ENCODE peak calls at places on chromosomes 2 and 18, in six cellular contexts. V, F, Y, S, M and C are unnamed samples.

GRCh38 chr2:66984864-66985263 is 412.3 kb upstream of the ETAA1 start:
- DNase-seq in V (no peak), F (no peak), Y (no peak), S (no peak), M (no peak), C (no peak)

GRCh38 chr2:3659447-3660432 is 1.7 kb downstream of the ALLC start:
- DNase-seq in V (no peak), F (no peak), Y (peak; percentile 47), S (no peak), M (no peak), C (peak; percentile 94)

GRCh38 chr2:239566995-239567580 is 166.3 kb upstream of the HDAC4 start:
- DNase-seq in V (no peak), F (no peak), Y (no peak), S (no peak), M (no peak), C (no peak)

GRCh38 chr2:99240431-99240830 is 15.0 kb downstream of the LYG2 start:
- DNase-seq in V (no peak), F (no peak), Y (no peak), S (no peak), M (no peak), C (peak; percentile 15)

GRCh38 chr2:219664041-219664440 is 36.6 kb downstream of the SLC4A3 start:
- DNase-seq in V (no peak), F (no peak), Y (no peak), S (no peak), M (no peak), C (no peak)

GRCh38 chr2:15705310-15705709 is 113.6 kb downstream of the DDX1 start:
- DNase-seq in V (no peak), F (no peak), Y (no peak), S (no peak), M (no peak), C (no peak)

GRCh38 chr2:220969348-220969747 is 602.8 kb downstream of the EPHA4 start:
- DNase-seq in V (no peak), F (no peak), Y (no peak), S (no peak), M (no peak), C (no peak)

GRCh38 chr2:109130726-109130995 is 1.7 kb downstream of the SH3RF3 start:
- DNase-seq in V (no peak), F (no peak), Y (no peak), S (no peak), M (no peak), C (no peak)

GRCh38 chr2:237573721-237574415 is 7.5 kb downstream of the PRLH start:
- DNase-seq in V (no peak), F (no peak), Y (no peak), S (no peak), M (no peak), C (no peak)

GRCh38 chr2:33366473-33366872 is 110.0 kb upstream of the RASGRP3 start:
- DNase-seq in V (peak; percentile 11), F (no peak), Y (no peak), S (peak; percentile 97), M (no peak), C (no peak)

GRCh38 chr2:120367649-120368048 is 21.7 kb downstream of the INHBB start:
- DNase-seq in V (no peak), F (no peak), Y (no peak), S (peak; percentile 26), M (no peak), C (no peak)

GRCh38 chr2:201357216-201357615 is at the start of gene FLACC1:
- DNase-seq in V (peak; percentile 33), F (peak; percentile 57), Y (peak; percentile 56), S (peak; percentile 24), M (no peak), C (peak; percentile 36)

GRCh38 chr18:65754121-65754520 is 3.3 kb downstream of the CDH7 start:
- DNase-seq in V (no peak), F (no peak), Y (no peak), S (no peak), M (no peak), C (peak; percentile 57)

GRCh38 chr2:48107326-48107925 is 201.1 kb upstream of the FBXO11 start:
- DNase-seq in V (no peak), F (peak; percentile 69), Y (peak; percentile 39), S (peak; percentile 76), M (no peak), C (peak; percentile 80)

GRCh38 chr2:141029424-141030078 is 1101.3 kb downstream of the LRP1B start:
- DNase-seq in V (no peak), F (no peak), Y (no peak), S (no peak), M (no peak), C (no peak)

GRCh38 chr18:49878015-49878414 is 64.7 kb upstream of the ACAA2 start:
- DNase-seq in V (no peak), F (no peak), Y (no peak), S (no peak), M (no peak), C (no peak)

GRCh38 chr18:69102959-69103358 is 297.7 kb upstream of the DOK6 start:
- DNase-seq in V (no peak), F (no peak), Y (no peak), S (no peak), M (no peak), C (no peak)

GRCh38 chr2:44333994-44334393 is 27.3 kb downstream of the PREPL start:
- DNase-seq in V (no peak), F (no peak), Y (no peak), S (no peak), M (no peak), C (no peak)

GRCh38 chr2:210493528-210493927 is 17.0 kb upstream of the LANCL1 start:
- DNase-seq in V (no peak), F (no peak), Y (no peak), S (no peak), M (no peak), C (no peak)

GRCh38 chr2:43293744-43294695 is 67.6 kb upstream of the ZFP36L2 start:
- DNase-seq in V (peak; percentile 80), F (peak; percentile 95), Y (peak; percentile 99), S (peak; percentile 83), M (peak; percentile 90), C (peak; percentile 99)

GRCh38 chr2:196331143-196331542 is 159.8 kb upstream of the STK17B start:
- DNase-seq in V (peak; percentile 60), F (peak; percentile 40), Y (no peak), S (peak; percentile 84), M (no peak), C (peak; percentile 16)

GRCh38 chr2:143745060-143745459 is 615.8 kb downstream of the ARHGAP15 start:
- DNase-seq in V (no peak), F (no peak), Y (no peak), S (no peak), M (no peak), C (no peak)

GRCh38 chr2:241225545-241225944 is 37.1 kb downstream of the ANO7 start:
- DNase-seq in V (no peak), F (no peak), Y (no peak), S (no peak), M (no peak), C (no peak)

GRCh38 chr2:240965905-240966456 is 32.4 kb upstream of the SNED1 start:
- DNase-seq in V (no peak), F (no peak), Y (no peak), S (no peak), M (no peak), C (peak; percentile 48)

DNA sequence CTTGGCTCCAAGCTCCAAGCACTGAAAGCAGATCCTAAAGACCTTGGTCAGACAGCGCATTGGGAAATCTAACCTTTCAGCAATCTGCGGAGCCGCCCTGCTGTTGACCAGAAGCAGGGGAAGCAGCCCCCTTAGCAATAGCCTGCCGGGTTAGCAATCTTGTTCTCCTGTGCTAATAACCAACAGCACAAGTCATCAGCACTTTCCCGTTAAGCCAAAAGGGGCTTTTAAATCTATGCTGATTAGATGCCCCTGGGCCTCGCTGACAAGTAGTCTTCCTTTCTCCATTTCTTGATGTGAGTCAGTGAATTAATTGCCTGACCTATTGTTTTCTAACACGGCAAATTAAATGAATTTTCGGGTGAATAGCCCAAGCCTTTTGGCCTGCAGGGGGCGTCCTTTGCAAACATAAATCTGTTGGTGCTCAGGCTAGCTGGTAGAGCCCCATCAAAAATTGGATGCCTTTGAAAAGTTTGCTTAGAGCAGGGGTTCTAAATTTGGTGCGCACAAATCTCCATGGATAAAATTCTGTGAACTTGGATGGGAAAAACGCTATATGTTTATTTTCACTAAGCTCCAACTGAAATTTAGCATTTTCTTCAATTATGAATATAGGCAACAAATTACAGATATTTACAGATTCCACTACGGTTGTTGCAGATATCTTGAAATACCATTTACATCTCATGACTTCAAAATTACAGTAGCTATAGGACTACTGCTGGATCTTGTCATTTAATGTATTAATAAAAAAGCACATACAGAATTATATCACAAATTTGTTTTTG is 24.7 kb downstream of the MAIP1 start:
- DNase-seq in V (peak; percentile 46), F (peak; percentile 66), Y (peak; percentile 67), S (peak; percentile 91), M (no peak), C (peak; percentile 78)
- TF ChIP-seq MYC in V (no peak), F (no peak), Y (no peak), S (no peak), M (no peak), C (no peak)

DNA sequence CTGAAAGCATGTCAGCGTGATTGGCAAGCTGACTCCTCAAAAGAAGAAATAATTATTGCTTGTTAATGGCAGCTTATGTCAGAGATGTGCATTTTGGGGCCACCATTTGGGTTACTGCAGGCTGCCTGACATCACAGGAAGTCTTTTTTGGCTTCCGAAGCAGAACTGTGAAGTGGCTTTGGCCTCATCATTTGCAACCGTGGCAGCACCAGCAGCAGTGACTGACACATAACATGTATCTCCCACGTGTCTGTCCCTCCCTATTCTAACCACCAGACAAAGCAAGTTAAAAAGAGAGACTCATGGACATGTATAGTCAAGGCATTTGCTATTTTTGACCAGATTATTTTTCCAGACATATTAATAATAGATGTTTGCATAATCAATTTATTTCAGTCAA is 488.7 kb upstream of the ACVR2A start:
- DNase-seq in V (no peak), F (no peak), Y (no peak), S (no peak), M (no peak), C (peak; percentile 4)
- TF ChIP-seq MYC in V (no peak), F (no peak), Y (no peak), S (no peak), M (no peak), C (no peak)

DNA sequence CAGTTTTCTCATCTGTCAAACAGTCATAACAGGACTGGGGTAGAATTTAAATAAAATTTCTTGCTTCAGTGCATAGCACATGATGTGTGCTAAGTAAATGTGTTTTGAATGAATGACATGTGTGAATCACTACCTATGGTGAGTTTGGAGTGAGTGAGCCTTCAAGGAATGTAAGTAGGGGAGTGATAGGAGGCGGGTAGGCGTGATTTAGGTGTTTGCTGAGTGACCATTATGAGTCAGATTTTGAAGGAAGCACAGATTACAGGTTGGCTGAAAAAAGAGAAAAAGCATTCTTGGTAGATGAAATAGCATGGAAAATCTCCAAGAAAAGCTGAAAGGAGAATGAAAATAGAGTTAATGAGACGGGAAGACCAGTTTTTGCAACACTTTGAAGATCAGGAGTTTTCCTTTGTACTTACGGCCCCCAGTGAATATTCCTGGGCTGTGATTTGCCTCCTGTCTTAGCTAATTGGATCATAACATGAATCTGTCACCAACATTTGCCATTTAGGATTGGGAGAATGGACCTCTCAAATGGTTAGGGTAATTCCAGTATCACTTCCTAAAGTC is 136.9 kb upstream of the GATA6 start:
- DNase-seq in V (no peak), F (peak; percentile 86), Y (peak; percentile 79), S (peak; percentile 63), M (peak; percentile 4), C (no peak)
- TF ChIP-seq MYC in V (no peak), F (no peak), Y (no peak), S (no peak), M (no peak), C (no peak)

DNA sequence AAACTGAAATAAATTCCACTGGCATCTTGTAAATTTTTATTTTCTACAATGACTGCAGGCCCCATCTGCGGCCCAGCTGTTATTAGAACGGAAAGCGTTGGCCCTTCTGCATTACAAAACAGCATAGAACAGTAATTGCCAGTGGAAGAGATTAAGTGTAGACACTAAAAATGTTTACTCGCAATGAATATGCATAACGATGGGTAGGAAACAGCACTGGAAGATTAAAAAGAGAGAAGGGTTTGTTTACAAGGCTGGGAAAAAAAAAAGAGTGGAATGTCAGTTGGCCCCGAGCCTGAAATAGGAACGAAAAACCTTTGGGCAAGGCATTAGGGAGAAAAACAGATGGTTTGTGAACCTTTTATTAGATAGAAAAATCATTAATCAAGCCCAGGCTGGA is 275.9 kb upstream of the TCF4 start:
- DNase-seq in V (no peak), F (no peak), Y (no peak), S (peak; percentile 35), M (no peak), C (no peak)
- TF ChIP-seq MYC in V (no peak), F (no peak), Y (no peak), S (no peak), M (no peak), C (no peak)